ENCODE peak calls at places on chromosomes 1 and 21, in ten cellular contexts. M is heart left ventricle, U is HAP-1, I is PC-3, K is heart right ventricle, B is suprapubic skin, Y is testis, X is ovary, S is cardiac muscle cell, V is tibial nerve. A is an unnamed sample.

GRCh38 chr1:45521413-45522323 is at the start of gene PRDX1:
- DNase-seq in M (peak; percentile 98), U (peak; percentile 89), I (peak; percentile 99), K (peak; percentile 98), B (peak; percentile 99), Y (peak; percentile 97), X (peak; percentile 97), S (peak; percentile 95), V (peak; percentile 95), A (peak; percentile 95)

GRCh38 chr21:31098576-31099005 is 60.3 kb upstream of the KRTAP19-8 start:
- DNase-seq in M (peak; percentile 62), U (peak; percentile 50), I (peak; percentile 83), K (peak; percentile 58), B (peak; percentile 83), Y (peak; percentile 85), X (no peak), S (peak; percentile 74), V (peak; percentile 47), A (peak; percentile 46)

GRCh38 chr21:41952568-41953248 is 1.1 kb downstream of the C2CD2 start:
- DNase-seq in M (no peak), U (peak; percentile 9), I (peak; percentile 37), K (no peak), B (no peak), Y (no peak), X (no peak), S (no peak), V (no peak), A (no peak)

GRCh38 chr1:198691063-198691462 is 52.2 kb downstream of the PTPRC start:
- DNase-seq in M (no peak), U (no peak), I (no peak), K (no peak), B (no peak), Y (no peak), X (no peak), S (no peak), V (no peak), A (no peak)

GRCh38 chr1:218636548-218636947 is 291.4 kb downstream of the TGFB2 start:
- DNase-seq in M (no peak), U (no peak), I (no peak), K (no peak), B (no peak), Y (no peak), X (no peak), S (no peak), V (no peak), A (no peak)

GRCh38 chr1:201877877-201878339 is 10.8 kb upstream of the SHISA4 start:
- DNase-seq in M (peak; percentile 29), U (peak; percentile 43), I (peak; percentile 65), K (peak; percentile 57), B (no peak), Y (peak; percentile 51), X (no peak), S (peak; percentile 59), V (no peak), A (peak; percentile 20)

GRCh38 chr1:180230416-180230790 is 339 bp downstream of the LHX4 start:
- DNase-seq in M (no peak), U (no peak), I (no peak), K (no peak), B (no peak), Y (no peak), X (no peak), S (no peak), V (no peak), A (no peak)

GRCh38 chr1:95095833-95096217 is 21.3 kb upstream of the TLCD4 start:
- DNase-seq in M (no peak), U (no peak), I (peak; percentile 54), K (no peak), B (no peak), Y (no peak), X (no peak), S (no peak), V (no peak), A (no peak)

GRCh38 chr1:165856606-165857005 is 29.2 kb downstream of the UCK2 start:
- DNase-seq in M (no peak), U (peak; percentile 25), I (no peak), K (no peak), B (no peak), Y (no peak), X (no peak), S (no peak), V (no peak), A (no peak)

GRCh38 chr1:32876341-32877210 is 5.9 kb upstream of the FNDC5 start:
- DNase-seq in M (peak; percentile 55), U (no peak), I (peak; percentile 57), K (no peak), B (no peak), Y (peak; percentile 83), X (no peak), S (peak; percentile 61), V (no peak), A (peak; percentile 32)

GRCh38 chr1:20474333-20474975 is 11.6 kb downstream of the CAMK2N1 start:
- DNase-seq in M (no peak), U (no peak), I (no peak), K (no peak), B (no peak), Y (no peak), X (no peak), S (no peak), V (no peak), A (no peak)

GRCh38 chr1:25620211-25620610 is 3.6 kb downstream of the MAN1C1 start:
- DNase-seq in M (no peak), U (no peak), I (no peak), K (no peak), B (no peak), Y (no peak), X (no peak), S (no peak), V (no peak), A (no peak)

GRCh38 chr1:174058639-174059038 is 36.5 kb upstream of the RC3H1 start:
- DNase-seq in M (no peak), U (no peak), I (no peak), K (no peak), B (no peak), Y (no peak), X (no peak), S (no peak), V (no peak), A (no peak)

GRCh38 chr1:201224671-201225400 is 34.2 kb downstream of the IGFN1 start:
- DNase-seq in M (no peak), U (no peak), I (no peak), K (no peak), B (peak; percentile 63), Y (no peak), X (no peak), S (no peak), V (no peak), A (no peak)

GRCh38 chr1:109444376-109444775 is 18.1 kb upstream of the PSMA5 start:
- DNase-seq in M (no peak), U (no peak), I (no peak), K (no peak), B (no peak), Y (no peak), X (no peak), S (no peak), V (no peak), A (no peak)

GRCh38 chr1:154972517-154973343 is 1.8 kb upstream of the CKS1B start:
- DNase-seq in M (peak; percentile 69), U (peak; percentile 78), I (peak; percentile 99), K (peak; percentile 74), B (no peak), Y (peak; percentile 46), X (no peak), S (peak; percentile 86), V (no peak), A (peak; percentile 97)
- H3K4me3 ChIP-seq in M (peak overlapping the region; percentile 76), U (peak overlapping the region; percentile 82), I (peak overlapping the region; percentile 80), K (peak overlapping the region; percentile 89), B (peak overlapping the region; percentile 73), Y (no peak overlapping the region), X (peak overlapping the region; percentile 77), S (peak overlapping the region; percentile 48), V (peak overlapping the region; percentile 75), A (peak overlapping the region; percentile 72)

GRCh38 chr1:4693891-4694290 is 39.5 kb downstream of the AJAP1 start:
- DNase-seq in M (no peak), U (no peak), I (no peak), K (no peak), B (no peak), Y (no peak), X (no peak), S (no peak), V (no peak), A (no peak)

GRCh38 chr1:4696161-4696745 is 41.8 kb downstream of the AJAP1 start:
- DNase-seq in M (no peak), U (no peak), I (no peak), K (no peak), B (no peak), Y (no peak), X (no peak), S (no peak), V (no peak), A (no peak)

GRCh38 chr1:4693316-4693715 is 38.9 kb downstream of the AJAP1 start:
- DNase-seq in M (no peak), U (no peak), I (no peak), K (no peak), B (no peak), Y (no peak), X (no peak), S (no peak), V (no peak), A (no peak)

GRCh38 chr1:4695241-4695640 is 40.8 kb downstream of the AJAP1 start:
- DNase-seq in M (no peak), U (no peak), I (no peak), K (no peak), B (no peak), Y (no peak), X (no peak), S (no peak), V (no peak), A (no peak)

GRCh38 chr1:4694492-4694891 is 40.1 kb downstream of the AJAP1 start:
- DNase-seq in M (no peak), U (no peak), I (no peak), K (no peak), B (no peak), Y (no peak), X (no peak), S (no peak), V (no peak), A (no peak)
- H3K9me3 ChIP-seq in M (no peaks in the 10 kb centered on the region), U (no peaks in the 10 kb centered on the region), I (peaks cover 5% of the 10 kb centered on the region), K (no peaks in the 10 kb centered on the region), B (no peaks in the 10 kb centered on the region), Y (no peaks in the 10 kb centered on the region), X (no peaks in the 10 kb centered on the region), S (no peaks in the 10 kb centered on the region), V (peaks cover 5% of the 10 kb centered on the region), A (no peaks in the 10 kb centered on the region)

GRCh38 chr1:54318415-54318814 is 87.8 kb downstream of the SSBP3 start:
- DNase-seq in M (no peak), U (no peak), I (no peak), K (no peak), B (no peak), Y (no peak), X (no peak), S (no peak), V (no peak), A (no peak)
- H3K36me3 ChIP-seq in M (no peaks in the 10 kb centered on the region), U (no peaks in the 10 kb centered on the region), I (no peaks in the 10 kb centered on the region), K (no peaks in the 10 kb centered on the region), B (no peaks in the 10 kb centered on the region), Y (no peaks in the 10 kb centered on the region), X (no peaks in the 10 kb centered on the region), S (no peaks in the 10 kb centered on the region), V (no peaks in the 10 kb centered on the region), A (no peaks in the 10 kb centered on the region)

DNA sequence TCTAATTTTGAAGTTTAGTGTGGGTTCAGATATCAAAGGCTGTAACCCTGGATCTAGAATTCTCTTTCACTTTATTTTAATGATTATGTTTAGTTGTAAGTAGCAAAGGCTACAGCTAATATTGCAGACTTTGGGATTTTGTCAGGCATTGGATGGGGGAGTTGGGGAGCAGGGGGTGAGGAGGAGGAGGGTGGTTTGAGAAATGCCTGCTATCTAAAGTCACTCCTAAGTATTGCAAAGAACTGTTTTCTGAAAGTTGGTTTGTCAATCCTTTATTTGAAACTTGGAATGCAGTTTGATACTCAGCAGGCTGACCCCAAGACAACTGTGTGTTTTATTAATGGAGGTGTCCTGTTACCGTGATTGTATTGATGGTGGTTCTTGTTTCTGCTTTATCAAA is 1.2 kb downstream of the NTPCR start:
- DNase-seq in M (no peak), U (no peak), I (no peak), K (no peak), B (no peak), Y (no peak), X (no peak), S (no peak), V (no peak), A (no peak)
- H3K4me3 ChIP-seq in M (peak overlapping the region; percentile 93), U (peak overlapping the region; percentile 92), I (peak overlapping the region; percentile 81), K (peak overlapping the region; percentile 84), B (peak overlapping the region; percentile 69), Y (no peak overlapping the region), X (peak overlapping the region; percentile 98), S (peak overlapping the region; percentile 59), V (peak overlapping the region; percentile 82), A (peak overlapping the region; percentile 86)